ENCODE peak calls at places on chromosomes 2 and 18, in ten cellular contexts. B, P, D, G, S, R, M, H, Z and C are unnamed samples.

GRCh38 chr2:222869252-222869560 is 8.4 kb downstream of the ACSL3 start:
- DNase-seq in Z (no peak), G (no peak), B (no peak), H (no peak), M (no peak), D (no peak), R (no peak), P (no peak), S (no peak), C (no peak)

GRCh38 chr2:14632133-14632936 is at the start of gene LRATD1:
- DNase-seq in Z (no peak), R (no peak), M (peak; percentile 94), H (peak; percentile 78), P (no peak), S (no peak), G (no peak), D (peak; percentile 89), B (peak; percentile 92), C (peak; percentile 62)

GRCh38 chr2:217662984-217663602 is 339.7 kb downstream of the TNS1 start:
- DNase-seq in M (no peak), Z (no peak), G (no peak), B (no peak), P (no peak), S (no peak), D (no peak), H (no peak), R (no peak), C (no peak)

GRCh38 chr18:78506031-78506461 is 473.6 kb upstream of the SALL3 start:
- DNase-seq in Z (no peak), H (no peak), R (no peak), P (no peak), D (peak; percentile 76), M (no peak), S (no peak), G (no peak), B (no peak), C (no peak)

GRCh38 chr2:113979172-113980128 is 89.6 kb downstream of the ACTR3 start:
- DNase-seq in Z (peak; percentile 80), H (no peak), P (peak; percentile 43), B (no peak), S (peak; percentile 9), G (peak; percentile 21), D (no peak), R (peak; percentile 16), M (no peak), C (no peak)

GRCh38 chr2:206442516-206442853 is 847 bp upstream of the ADAM23 start:
- DNase-seq in G (no peak), D (no peak), B (no peak), P (no peak), H (no peak), R (no peak), Z (no peak), S (no peak), M (no peak), C (no peak)

GRCh38 chr18:47418746-47419145 is 167.3 kb upstream of the SKOR2 start:
- DNase-seq in Z (no peak), P (no peak), B (no peak), R (no peak), D (no peak), H (no peak), G (no peak), M (no peak), S (no peak), C (no peak)

GRCh38 chr2:232979871-232980461 is 33.1 kb downstream of the NGEF start:
- DNase-seq in M (peak; percentile 75), D (no peak), G (no peak), Z (no peak), H (no peak), B (peak; percentile 12), P (no peak), S (no peak), R (no peak), C (peak; percentile 35)

GRCh38 chr2:33372940-33373553 is 103.4 kb upstream of the RASGRP3 start:
- DNase-seq in R (no peak), S (no peak), B (peak; percentile 64), H (no peak), D (peak; percentile 32), M (peak; percentile 56), Z (no peak), G (no peak), P (no peak), C (peak; percentile 28)

GRCh38 chr18:31301201-31301655 is 16.7 kb upstream of the DSG1 start:
- DNase-seq in P (no peak), H (peak; percentile 31), B (no peak), G (no peak), Z (no peak), D (peak; percentile 30), R (no peak), S (no peak), M (peak; percentile 49), C (no peak)

GRCh38 chr2:195029804-195030654 is 627.0 kb upstream of the SLC39A10 start:
- DNase-seq in R (no peak), P (no peak), D (no peak), S (no peak), Z (no peak), G (no peak), H (no peak), M (no peak), B (no peak), C (no peak)